ENCODE peak calls at places on chromosomes 6 and 20, in nine cellular contexts. C, G, L, M, S, O, P, D and Y are unnamed samples.

GRCh38 chr6:101203664-101204063 is 189.8 kb upstream of the GRIK2 start:
- DNase-seq in O (no peak), C (no peak), L (no peak), S (no peak), G (no peak), D (no peak), M (no peak), P (no peak), Y (no peak)

GRCh38 chr6:156699017-156699421 is 78.2 kb upstream of the ARID1B start:
- DNase-seq in L (no peak), G (no peak), S (peak; percentile 85), M (no peak), O (no peak), P (no peak), C (no peak), D (no peak), Y (no peak)

GRCh38 chr6:137926207-137926731 is 59.2 kb downstream of the TNFAIP3 start:
- DNase-seq in M (peak; percentile 57), L (no peak), C (no peak), D (no peak), O (no peak), P (peak; percentile 38), G (no peak), S (no peak), Y (no peak)

GRCh38 chr20:38834868-38835267 is 29.4 kb downstream of the PPP1R16B start:
- DNase-seq in G (no peak), P (no peak), O (no peak), C (no peak), D (no peak), L (no peak), S (no peak), M (no peak), Y (no peak)

GRCh38 chr6:12586696-12587095 is 129.9 kb upstream of the PHACTR1 start:
- DNase-seq in C (no peak), S (no peak), L (no peak), O (no peak), G (no peak), D (no peak), P (no peak), M (no peak), Y (no peak)

GRCh38 chr6:138007014-138007472 is 100.2 kb downstream of the PERP start:
- DNase-seq in M (peak; percentile 66), C (no peak), O (no peak), D (no peak), S (no peak), P (peak; percentile 45), G (peak; percentile 40), L (peak; percentile 48), Y (no peak)

GRCh38 chr20:36575066-36575743 is 1.8 kb downstream of the TGIF2 start:
- DNase-seq in L (peak; percentile 73), G (peak; percentile 67), O (no peak), S (no peak), C (peak; percentile 87), D (no peak), M (peak; percentile 63), P (no peak), Y (peak; percentile 59)

GRCh38 chr6:112331306-112331705 is 15.8 kb upstream of the RFPL4B start:
- DNase-seq in G (no peak), L (no peak), M (no peak), S (no peak), D (no peak), O (no peak), P (no peak), C (no peak), Y (no peak)

GRCh38 chr6:163956571-163957407 is 542.3 kb downstream of the QKI start:
- DNase-seq in G (peak; percentile 78), D (no peak), P (peak; percentile 67), M (peak; percentile 90), O (peak; percentile 84), C (peak; percentile 83), S (peak; percentile 34), L (peak; percentile 82), Y (peak; percentile 43)

GRCh38 chr6:163955131-163955530 is 540.6 kb downstream of the QKI start:
- DNase-seq in D (no peak), L (no peak), C (no peak), O (no peak), S (no peak), P (no peak), M (no peak), G (no peak), Y (no peak)

GRCh38 chr6:163955752-163956151 is 541.2 kb downstream of the QKI start:
- DNase-seq in L (no peak), P (no peak), S (no peak), C (no peak), D (no peak), G (no peak), M (no peak), O (no peak), Y (no peak)

GRCh38 chr6:163960128-163960527 is 545.6 kb downstream of the QKI start:
- DNase-seq in L (no peak), C (no peak), D (peak; percentile 40), S (no peak), M (no peak), P (no peak), G (no peak), O (no peak), Y (no peak)

DNA sequence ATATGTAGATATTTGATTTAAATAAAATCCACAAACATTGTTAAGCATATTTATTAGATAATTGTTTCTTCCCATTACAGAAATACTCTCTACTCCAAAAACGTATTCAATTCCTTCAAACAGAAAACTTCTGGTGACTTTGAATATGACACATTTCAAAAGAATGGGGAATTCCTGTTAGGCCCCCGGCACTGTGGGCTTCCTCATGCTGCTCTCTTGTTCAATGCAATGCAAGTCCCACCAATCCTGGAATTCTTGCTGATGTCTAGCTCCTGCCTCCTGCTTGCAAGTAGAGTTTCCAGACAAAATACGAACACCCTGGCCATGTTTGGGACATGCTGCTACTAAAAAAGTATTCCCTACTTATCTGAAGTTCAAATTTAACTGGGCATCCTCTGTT is 544.1 kb downstream of the QKI start:
- DNase-seq in P (no peak), C (no peak), S (no peak), D (no peak), L (no peak), M (no peak), O (no peak), G (no peak), Y (no peak)
- H3K4me1 ChIP-seq in P (no peaks in the 10 kb centered on the region), C (peaks cover 17% of the 10 kb centered on the region), S (no peaks in the 10 kb centered on the region), D (peaks cover 8% of the 10 kb centered on the region), L (no peaks in the 10 kb centered on the region), M (no peaks in the 10 kb centered on the region), O (peaks cover 11% of the 10 kb centered on the region), G (peaks cover 7% of the 10 kb centered on the region), Y (no peaks in the 10 kb centered on the region)

GRCh38 chr6:170086639-170087420 is 204.0 kb downstream of the DLL1 start:
- DNase-seq in L (no peak), C (peak; percentile 62), P (no peak), G (peak; percentile 23), M (no peak), S (no peak), D (peak; percentile 61), O (peak; percentile 70), Y (peak; percentile 44)

GRCh38 chr6:170087946-170088348 is 202.9 kb downstream of the DLL1 start:
- DNase-seq in L (no peak), S (peak; percentile 23), O (peak; percentile 93), D (peak; percentile 87), G (peak; percentile 35), P (no peak), M (no peak), C (peak; percentile 63), Y (peak; percentile 37)

GRCh38 chr6:170090561-170090960 is 200.3 kb downstream of the DLL1 start:
- DNase-seq in C (no peak), O (peak; percentile 37), L (no peak), G (no peak), D (no peak), S (no peak), P (no peak), M (no peak), Y (no peak)

GRCh38 chr6:170089937-170090335 is 200.9 kb downstream of the DLL1 start:
- DNase-seq in L (no peak), M (no peak), O (peak; percentile 75), D (no peak), P (no peak), C (peak; percentile 56), S (no peak), G (no peak), Y (no peak)

DNA sequence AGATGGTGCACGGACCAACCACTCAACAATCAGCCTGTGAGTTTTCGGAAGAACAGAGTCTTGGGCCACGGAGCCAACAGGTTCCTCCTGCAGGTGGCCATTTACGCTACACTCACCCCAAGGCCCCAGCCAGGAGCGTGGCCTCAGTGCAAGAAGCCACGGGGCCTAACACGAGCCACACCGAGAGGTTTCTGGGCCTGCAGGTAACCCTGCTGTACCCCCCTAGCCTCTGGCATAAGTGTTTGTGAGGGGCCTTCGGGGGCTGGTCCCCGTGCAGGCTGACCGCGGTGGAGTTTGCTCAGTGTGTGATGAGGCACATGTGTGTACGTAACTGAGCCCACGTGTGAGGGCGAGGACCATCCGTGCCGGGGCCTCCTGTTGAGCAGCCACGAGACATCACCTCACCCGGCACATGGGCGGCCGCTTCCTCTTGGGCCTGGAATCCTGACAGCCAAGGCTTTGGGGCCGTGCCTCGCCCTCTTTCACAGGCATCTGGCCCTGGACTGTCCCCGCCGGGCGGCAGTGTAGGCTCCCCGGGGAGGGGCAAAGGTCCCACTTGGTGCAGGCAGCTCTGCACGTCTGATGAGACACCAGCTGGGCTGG is 202.4 kb downstream of the DLL1 start:
- DNase-seq in D (peak; percentile 80), O (peak; percentile 88), C (peak; percentile 62), G (peak; percentile 25), S (no peak), L (no peak), P (no peak), M (no peak), Y (no peak)
- TF ChIP-seq POLR2AphosphoS5 in D (no peak), O (no peak), C (no peak), G (no peak), S (no peak), L (no peak), P (no peak), M (no peak), Y (no peak)

GRCh38 chr20:8571660-8572059 is 439.6 kb downstream of the PLCB1 start:
- DNase-seq in M (no peak), D (no peak), L (no peak), G (no peak), S (no peak), O (no peak), C (no peak), P (no peak), Y (no peak)
- TF ChIP-seq CTCF in M (no peak), D (no peak), L (no peak), G (no peak), S (no peak), O (no peak), C (no peak), P (no peak), Y (no peak)

GRCh38 chr20:64068381-64069208 is 5.6 kb downstream of the TCEA2 start:
- DNase-seq in M (no peak), L (no peak), O (no peak), P (no peak), S (no peak), G (no peak), D (peak; percentile 45), C (no peak), Y (no peak)

GRCh38 chr20:64065973-64066341 is 3.0 kb downstream of the TCEA2 start:
- DNase-seq in P (peak; percentile 62), G (no peak), D (peak; percentile 46), C (no peak), L (no peak), O (no peak), M (peak; percentile 75), S (peak; percentile 79), Y (no peak)

GRCh38 chr20:64069209-64069613 is 6.2 kb downstream of the TCEA2 start:
- DNase-seq in L (no peak), O (no peak), G (no peak), S (no peak), M (no peak), P (no peak), C (no peak), D (peak; percentile 82), Y (no peak)

GRCh38 chr20:64066984-64067605 is 4.1 kb downstream of the TCEA2 start:
- DNase-seq in M (no peak), L (no peak), C (no peak), P (no peak), O (no peak), S (no peak), D (peak; percentile 44), G (no peak), Y (no peak)

GRCh38 chr20:64067733-64068307 is 4.8 kb downstream of the TCEA2 start:
- DNase-seq in L (no peak), O (no peak), D (peak; percentile 60), P (no peak), G (no peak), M (no peak), C (no peak), S (no peak), Y (no peak)
- H3K4me1 ChIP-seq in L (peaks cover 47% of the 10 kb centered on the region), O (peaks cover 97% of the 10 kb centered on the region), D (peaks cover 19% of the 10 kb centered on the region), P (peaks cover 44% of the 10 kb centered on the region), G (peaks cover 30% of the 10 kb centered on the region), M (peaks cover 30% of the 10 kb centered on the region), C (peaks cover 21% of the 10 kb centered on the region), S (peaks cover 26% of the 10 kb centered on the region), Y (no peaks in the 10 kb centered on the region)